ENCODE peak calls at places on chromosomes 16 and 17, in ten cellular contexts. One of them, this sample, is unnamed.
A peak's percentile ranks its signal among the peaks of the same experiment; 100 is the strongest.

GRCh38 chr17:40309031-40309937 is at the start of gene RARA:
- DNase-seq in Calu3: peak; percentile 90
- DNase-seq in glutamatergic neuron: peak; percentile 69
- DNase-seq in MCF 10A: peak; percentile 55
- DNase-seq in GM23338: peak; percentile 95
- DNase-seq in foreskin fibroblast: peak; percentile 68
- DNase-seq in ovary: peak; percentile 63
- DNase-seq in tibial artery: no peak
- DNase-seq in type B pancreatic cell: no peak
- DNase-seq in foreskin keratinocyte: peak; percentile 53
- DNase-seq in this sample: no peak

GRCh38 chr17:75400326-75400939 is 5.0 kb downstream of the GRB2 start:
- DNase-seq in ovary: no peak
- DNase-seq in foreskin keratinocyte: no peak
- DNase-seq in foreskin fibroblast: no peak
- DNase-seq in glutamatergic neuron: no peak
- DNase-seq in tibial artery: no peak
- DNase-seq in MCF 10A: no peak
- DNase-seq in Calu3: no peak
- DNase-seq in GM23338: no peak
- DNase-seq in type B pancreatic cell: no peak
- DNase-seq in this sample: no peak

GRCh38 chr16:49434733-49435132 is 61.1 kb downstream of the C16orf78 start:
- DNase-seq in foreskin keratinocyte: no peak
- DNase-seq in GM23338: no peak
- DNase-seq in tibial artery: peak; percentile 37
- DNase-seq in glutamatergic neuron: peak; percentile 3
- DNase-seq in foreskin fibroblast: no peak
- DNase-seq in Calu3: no peak
- DNase-seq in type B pancreatic cell: no peak
- DNase-seq in MCF 10A: no peak
- DNase-seq in ovary: no peak
- DNase-seq in this sample: no peak

GRCh38 chr16:17568239-17568638 is 97.5 kb upstream of the XYLT1 start:
- DNase-seq in GM23338: no peak
- DNase-seq in tibial artery: no peak
- DNase-seq in foreskin fibroblast: no peak
- DNase-seq in foreskin keratinocyte: no peak
- DNase-seq in type B pancreatic cell: no peak
- DNase-seq in glutamatergic neuron: no peak
- DNase-seq in Calu3: no peak
- DNase-seq in MCF 10A: no peak
- DNase-seq in ovary: no peak
- DNase-seq in this sample: no peak

GRCh38 chr17:34840758-34841157 is 120.5 kb downstream of the CCT6B start:
- DNase-seq in tibial artery: no peak
- DNase-seq in foreskin keratinocyte: no peak
- DNase-seq in glutamatergic neuron: no peak
- DNase-seq in Calu3: peak; percentile 36
- DNase-seq in ovary: no peak
- DNase-seq in type B pancreatic cell: no peak
- DNase-seq in GM23338: peak; percentile 46
- DNase-seq in foreskin fibroblast: no peak
- DNase-seq in MCF 10A: no peak
- DNase-seq in this sample: no peak

GRCh38 chr16:88353691-88354090 is 29.1 kb upstream of the ZNF469 start:
- DNase-seq in glutamatergic neuron: peak; percentile 8
- DNase-seq in foreskin fibroblast: no peak
- DNase-seq in Calu3: no peak
- DNase-seq in MCF 10A: no peak
- DNase-seq in type B pancreatic cell: no peak
- DNase-seq in foreskin keratinocyte: no peak
- DNase-seq in GM23338: no peak
- DNase-seq in ovary: no peak
- DNase-seq in tibial artery: no peak
- DNase-seq in this sample: no peak

GRCh38 chr16:84888450-84888849 is 68.7 kb downstream of the CRISPLD2 start:
- DNase-seq in type B pancreatic cell: no peak
- DNase-seq in foreskin fibroblast: no peak
- DNase-seq in foreskin keratinocyte: peak; percentile 32
- DNase-seq in ovary: no peak
- DNase-seq in MCF 10A: peak; percentile 54
- DNase-seq in Calu3: no peak
- DNase-seq in GM23338: no peak
- DNase-seq in tibial artery: no peak
- DNase-seq in glutamatergic neuron: no peak
- DNase-seq in this sample: peak; percentile 16

GRCh38 chr16:84055366-84055765 is 12.8 kb upstream of the SLC38A8 start:
- DNase-seq in MCF 10A: no peak
- DNase-seq in Calu3: no peak
- DNase-seq in foreskin keratinocyte: no peak
- DNase-seq in glutamatergic neuron: no peak
- DNase-seq in type B pancreatic cell: peak; percentile 47
- DNase-seq in GM23338: no peak
- DNase-seq in ovary: no peak
- DNase-seq in tibial artery: no peak
- DNase-seq in foreskin fibroblast: no peak
- DNase-seq in this sample: no peak

GRCh38 chr16:67326472-67327309 is at the start of the genes KCTD19 and LRRC36:
- DNase-seq in Calu3: peak; percentile 97
- DNase-seq in foreskin fibroblast: peak; percentile 56
- DNase-seq in GM23338: peak; percentile 96
- DNase-seq in MCF 10A: no peak
- DNase-seq in foreskin keratinocyte: no peak
- DNase-seq in ovary: peak; percentile 82
- DNase-seq in glutamatergic neuron: peak; percentile 95
- DNase-seq in type B pancreatic cell: peak; percentile 89
- DNase-seq in tibial artery: peak; percentile 69
- DNase-seq in this sample: no peak

GRCh38 chr16:58379736-58380135 is 12.5 kb upstream of the GINS3 start:
- DNase-seq in type B pancreatic cell: no peak
- DNase-seq in Calu3: no peak
- DNase-seq in foreskin keratinocyte: no peak
- DNase-seq in glutamatergic neuron: no peak
- DNase-seq in ovary: no peak
- DNase-seq in MCF 10A: no peak
- DNase-seq in tibial artery: no peak
- DNase-seq in foreskin fibroblast: no peak
- DNase-seq in GM23338: no peak
- DNase-seq in this sample: no peak

GRCh38 chr17:74862108-74862901 is 2.6 kb upstream of the GRIN2C start:
- DNase-seq in glutamatergic neuron: peak; percentile 86
- DNase-seq in type B pancreatic cell: no peak
- DNase-seq in Calu3: peak; percentile 69
- DNase-seq in foreskin keratinocyte: no peak
- DNase-seq in GM23338: peak; percentile 90
- DNase-seq in ovary: peak; percentile 68
- DNase-seq in foreskin fibroblast: peak; percentile 76
- DNase-seq in MCF 10A: peak; percentile 53
- DNase-seq in tibial artery: peak; percentile 76
- DNase-seq in this sample: no peak

GRCh38 chr16:72126429-72126765 is 32.8 kb downstream of the DHX38 start:
- DNase-seq in tibial artery: no peak
- DNase-seq in glutamatergic neuron: no peak
- DNase-seq in MCF 10A: no peak
- DNase-seq in GM23338: no peak
- DNase-seq in foreskin keratinocyte: no peak
- DNase-seq in type B pancreatic cell: no peak
- DNase-seq in Calu3: no peak
- DNase-seq in foreskin fibroblast: no peak
- DNase-seq in ovary: no peak
- DNase-seq in this sample: no peak

GRCh38 chr16:10876799-10877341 is at the start of gene CIITA:
- DNase-seq in tibial artery: peak; percentile 85
- DNase-seq in ovary: no peak
- DNase-seq in Calu3: peak; percentile 71
- DNase-seq in GM23338: peak; percentile 55
- DNase-seq in MCF 10A: peak; percentile 94
- DNase-seq in foreskin keratinocyte: peak; percentile 83
- DNase-seq in type B pancreatic cell: no peak
- DNase-seq in glutamatergic neuron: no peak
- DNase-seq in foreskin fibroblast: peak; percentile 98
- DNase-seq in this sample: peak; percentile 90

GRCh38 chr16:89256651-89257254 is 39.2 kb downstream of the ZNF778 start:
- DNase-seq in ovary: peak; percentile 66
- DNase-seq in type B pancreatic cell: no peak
- DNase-seq in Calu3: peak; percentile 71
- DNase-seq in foreskin fibroblast: peak; percentile 90
- DNase-seq in MCF 10A: no peak
- DNase-seq in glutamatergic neuron: no peak
- DNase-seq in tibial artery: no peak
- DNase-seq in GM23338: peak; percentile 89
- DNase-seq in foreskin keratinocyte: peak; percentile 22
- DNase-seq in this sample: peak; percentile 47

GRCh38 chr17:43428524-43428923 is 29.7 kb downstream of the ARL4D start:
- DNase-seq in foreskin fibroblast: no peak
- DNase-seq in tibial artery: no peak
- DNase-seq in ovary: no peak
- DNase-seq in GM23338: no peak
- DNase-seq in MCF 10A: no peak
- DNase-seq in glutamatergic neuron: no peak
- DNase-seq in type B pancreatic cell: no peak
- DNase-seq in Calu3: no peak
- DNase-seq in foreskin keratinocyte: no peak
- DNase-seq in this sample: no peak
- TF ChIP-seq CTCF in foreskin fibroblast: peak; percentile 21
- TF ChIP-seq CTCF in tibial artery: peak; percentile 12
- TF ChIP-seq CTCF in ovary: no peak
- TF ChIP-seq CTCF in GM23338: peak; percentile 43
- TF ChIP-seq CTCF in MCF 10A: no peak
- TF ChIP-seq CTCF in glutamatergic neuron: no peak
- TF ChIP-seq CTCF in type B pancreatic cell: peak; percentile 50
- TF ChIP-seq CTCF in Calu3: peak; percentile 14
- TF ChIP-seq CTCF in foreskin keratinocyte: peak; percentile 58
- TF ChIP-seq CTCF in this sample: peak; percentile 74

GRCh38 chr17:42748202-42748905 is 3.5 kb upstream of the EZH1 start:
- DNase-seq in tibial artery: no peak
- DNase-seq in GM23338: no peak
- DNase-seq in MCF 10A: no peak
- DNase-seq in type B pancreatic cell: no peak
- DNase-seq in foreskin fibroblast: no peak
- DNase-seq in Calu3: no peak
- DNase-seq in ovary: peak; percentile 56
- DNase-seq in foreskin keratinocyte: no peak
- DNase-seq in glutamatergic neuron: no peak
- DNase-seq in this sample: no peak

GRCh38 chr17:42744283-42744805 is 496 bp downstream of the EZH1 start:
- DNase-seq in glutamatergic neuron: peak; percentile 46
- DNase-seq in MCF 10A: peak; percentile 64
- DNase-seq in Calu3: peak; percentile 83
- DNase-seq in foreskin keratinocyte: peak; percentile 73
- DNase-seq in foreskin fibroblast: peak; percentile 83
- DNase-seq in tibial artery: peak; percentile 90
- DNase-seq in type B pancreatic cell: no peak
- DNase-seq in ovary: no peak
- DNase-seq in GM23338: peak; percentile 72
- DNase-seq in this sample: peak; percentile 41

GRCh38 chr17:42748906-42749798 is 4.3 kb upstream of the EZH1 start:
- DNase-seq in foreskin fibroblast: peak; percentile 34
- DNase-seq in type B pancreatic cell: no peak
- DNase-seq in tibial artery: no peak
- DNase-seq in ovary: peak; percentile 38
- DNase-seq in foreskin keratinocyte: no peak
- DNase-seq in glutamatergic neuron: no peak
- DNase-seq in MCF 10A: no peak
- DNase-seq in Calu3: no peak
- DNase-seq in GM23338: no peak
- DNase-seq in this sample: no peak

GRCh38 chr17:42743595-42744282 is 1.1 kb downstream of the EZH1 start:
- DNase-seq in MCF 10A: no peak
- DNase-seq in GM23338: peak; percentile 58
- DNase-seq in tibial artery: no peak
- DNase-seq in ovary: peak; percentile 20
- DNase-seq in foreskin keratinocyte: no peak
- DNase-seq in foreskin fibroblast: no peak
- DNase-seq in type B pancreatic cell: no peak
- DNase-seq in glutamatergic neuron: no peak
- DNase-seq in Calu3: peak; percentile 32
- DNase-seq in this sample: no peak

DNA sequence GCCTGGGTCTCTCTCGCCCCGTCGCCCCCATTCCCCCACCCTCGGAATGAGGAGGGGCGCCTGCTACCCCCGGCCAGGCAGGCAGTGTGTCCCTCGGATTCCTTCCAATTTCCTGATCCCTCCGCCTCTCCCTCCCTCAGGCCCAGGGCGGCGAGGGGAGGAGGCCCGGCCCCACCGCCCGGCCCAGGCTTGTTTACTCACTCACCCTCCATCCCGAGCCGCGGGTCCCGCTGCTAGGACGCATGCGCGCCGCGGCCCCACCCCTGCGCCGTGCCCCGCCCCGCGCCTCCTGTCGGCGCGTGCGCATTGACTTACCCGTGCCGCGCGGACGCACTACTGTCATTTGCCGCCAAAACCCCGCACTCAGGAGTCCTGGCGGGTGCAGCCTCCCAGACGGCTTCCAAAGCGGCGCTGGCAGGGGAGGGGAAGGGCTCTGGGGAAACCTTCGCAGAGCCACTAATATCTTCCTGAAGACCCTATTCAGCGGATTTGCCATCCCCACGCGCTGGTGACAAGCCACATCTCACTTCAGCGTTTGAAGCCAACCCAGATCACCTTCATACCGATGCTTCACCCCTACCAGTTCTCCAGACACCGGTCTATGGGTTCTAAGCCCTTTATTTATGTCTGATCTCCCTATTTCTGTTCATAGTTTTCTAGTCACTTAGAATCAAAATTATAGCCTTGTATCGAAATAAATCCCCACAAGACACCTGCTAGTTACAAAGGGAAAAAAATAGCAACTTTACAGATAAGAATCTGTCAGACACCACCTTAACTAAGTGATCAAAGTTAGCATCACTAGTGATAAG is at the start of gene EZH1:
- DNase-seq in Calu3: peak; percentile 98
- DNase-seq in type B pancreatic cell: peak; percentile 97
- DNase-seq in glutamatergic neuron: peak; percentile 93
- DNase-seq in MCF 10A: peak; percentile 90
- DNase-seq in ovary: peak; percentile 95
- DNase-seq in foreskin fibroblast: peak; percentile 96
- DNase-seq in GM23338: peak; percentile 97
- DNase-seq in foreskin keratinocyte: peak; percentile 77
- DNase-seq in tibial artery: peak; percentile 93
- DNase-seq in this sample: peak; percentile 76
- TF ChIP-seq CTCF in Calu3: no peak
- TF ChIP-seq CTCF in type B pancreatic cell: no peak
- TF ChIP-seq CTCF in glutamatergic neuron: no peak
- TF ChIP-seq CTCF in MCF 10A: no peak
- TF ChIP-seq CTCF in ovary: peak; percentile 48
- TF ChIP-seq CTCF in foreskin fibroblast: no peak
- TF ChIP-seq CTCF in GM23338: no peak
- TF ChIP-seq CTCF in foreskin keratinocyte: no peak
- TF ChIP-seq CTCF in tibial artery: peak; percentile 4
- TF ChIP-seq CTCF in this sample: no peak

GRCh38 chr16:28553776-28554633 is at the start of gene SGF29:
- DNase-seq in type B pancreatic cell: peak; percentile 92
- DNase-seq in glutamatergic neuron: peak; percentile 89
- DNase-seq in tibial artery: peak; percentile 96
- DNase-seq in Calu3: peak; percentile 93
- DNase-seq in MCF 10A: peak; percentile 84
- DNase-seq in foreskin fibroblast: peak; percentile 96
- DNase-seq in GM23338: peak; percentile 90
- DNase-seq in foreskin keratinocyte: peak; percentile 90
- DNase-seq in ovary: peak; percentile 95
- DNase-seq in this sample: peak; percentile 83
- TF ChIP-seq CTCF in type B pancreatic cell: peak; percentile 33
- TF ChIP-seq CTCF in glutamatergic neuron: no peak
- TF ChIP-seq CTCF in tibial artery: peak; percentile 29
- TF ChIP-seq CTCF in Calu3: no peak
- TF ChIP-seq CTCF in MCF 10A: no peak
- TF ChIP-seq CTCF in foreskin fibroblast: no peak
- TF ChIP-seq CTCF in GM23338: no peak
- TF ChIP-seq CTCF in foreskin keratinocyte: peak; percentile 61
- TF ChIP-seq CTCF in ovary: peak; percentile 44
- TF ChIP-seq CTCF in this sample: peak; percentile 58

GRCh38 chr17:66304304-66305174 is 2.1 kb downstream of the PRKCA start:
- DNase-seq in foreskin keratinocyte: no peak
- DNase-seq in glutamatergic neuron: no peak
- DNase-seq in type B pancreatic cell: no peak
- DNase-seq in Calu3: peak; percentile 58
- DNase-seq in ovary: no peak
- DNase-seq in GM23338: peak; percentile 80
- DNase-seq in MCF 10A: peak; percentile 36
- DNase-seq in tibial artery: no peak
- DNase-seq in foreskin fibroblast: no peak
- DNase-seq in this sample: no peak
- TF ChIP-seq CTCF in foreskin keratinocyte: no peak
- TF ChIP-seq CTCF in glutamatergic neuron: no peak
- TF ChIP-seq CTCF in type B pancreatic cell: no peak
- TF ChIP-seq CTCF in Calu3: no peak
- TF ChIP-seq CTCF in ovary: no peak
- TF ChIP-seq CTCF in GM23338: no peak
- TF ChIP-seq CTCF in MCF 10A: no peak
- TF ChIP-seq CTCF in tibial artery: no peak
- TF ChIP-seq CTCF in foreskin fibroblast: no peak
- TF ChIP-seq CTCF in this sample: no peak

This sample was measured in HFFc6.